ENCODE peak calls at places on chromosomes 2 and 18, in five cellular contexts. M, J, T, S and E are unnamed samples.

GRCh38 chr2:31442376-31442775 is 27.8 kb upstream of the XDH start:
- DNase-seq in M (no peak), J (no peak), T (no peak), S (no peak), E (no peak)

GRCh38 chr2:9803023-9803805 is 40.1 kb upstream of the TAF1B start:
- DNase-seq in M (no peak), J (no peak), T (no peak), S (no peak), E (no peak)

GRCh38 chr2:178008636-178009289 is 63.8 kb downstream of the PDE11A start:
- DNase-seq in M (no peak), J (no peak), T (peak; percentile 65), S (peak; percentile 9), E (no peak)

GRCh38 chr2:207316906-207317305 is 151.2 kb upstream of the KLF7 start:
- DNase-seq in M (no peak), J (no peak), T (no peak), S (no peak), E (no peak)

GRCh38 chr2:105932582-105932981 is 187.9 kb downstream of the NCK2 start:
- DNase-seq in M (no peak), J (no peak), T (no peak), S (no peak), E (no peak)

GRCh38 chr18:63161728-63162195 is 157.8 kb downstream of the BCL2 start:
- DNase-seq in M (peak; percentile 50), J (peak; percentile 96), T (no peak), S (peak; percentile 73), E (peak; percentile 97)

GRCh38 chr2:144759746-144760145 is 239.8 kb upstream of the ZEB2 start:
- DNase-seq in M (no peak), J (no peak), T (no peak), S (no peak), E (no peak)

GRCh38 chr2:230160112-230160660 is 59.6 kb downstream of the SP110 start:
- DNase-seq in M (no peak), J (peak; percentile 67), T (peak; percentile 71), S (peak; percentile 61), E (peak; percentile 5)

GRCh38 chr2:116692988-116693387 is 1121.5 kb upstream of the DDX18 start:
- DNase-seq in M (no peak), J (no peak), T (no peak), S (no peak), E (no peak)

GRCh38 chr2:2237563-2237962 is 93.5 kb downstream of the MYT1L start:
- DNase-seq in M (no peak), J (no peak), T (no peak), S (no peak), E (no peak)

GRCh38 chr2:134513468-134513810 is 205.4 kb downstream of the TMEM163 start:
- DNase-seq in M (no peak), J (no peak), T (no peak), S (no peak), E (no peak)

GRCh38 chr2:222862915-222863544 is 2.2 kb downstream of the ACSL3 start:
- DNase-seq in M (no peak), J (no peak), T (no peak), S (no peak), E (no peak)
- H3K4me3 ChIP-seq in M (peak overlapping the region; percentile 99), J (peak overlapping the region; percentile 96), T (peak overlapping the region; percentile 69), S (no peak overlapping the region), E (no peak overlapping the region)

GRCh38 chr2:49616800-49617199 is 462.5 kb upstream of the FSHR start:
- DNase-seq in M (no peak), J (peak; percentile 49), T (peak; percentile 32), S (no peak), E (peak; percentile 3)
- TF ChIP-seq CTCF in M (peak; percentile 6), J (peak; percentile 41), T (peak; percentile 36), S (no peak), E (peak; percentile 40)

GRCh38 chr2:216083464-216084279 is 2.0 kb downstream of the TMEM169 start:
- DNase-seq in M (no peak), J (no peak), T (peak; percentile 57), S (no peak), E (no peak)

GRCh38 chr2:216081487-216082387 is at the start of the genes PECR and TMEM169:
- DNase-seq in M (peak; percentile 79), J (peak; percentile 83), T (peak; percentile 97), S (peak; percentile 78), E (peak; percentile 27)

GRCh38 chr2:216082388-216082733 is 642 bp downstream of the TMEM169 start:
- DNase-seq in M (no peak), J (no peak), T (peak; percentile 45), S (no peak), E (no peak)

GRCh38 chr2:216081012-216081411 is 597 bp downstream of the PECR start:
- DNase-seq in M (no peak), J (no peak), T (no peak), S (no peak), E (no peak)

GRCh38 chr2:216082805-216083204 is 1.1 kb downstream of the TMEM169 start:
- DNase-seq in M (no peak), J (no peak), T (peak; percentile 62), S (no peak), E (no peak)
- H3K4me3 ChIP-seq in M (peak overlapping the region; percentile 76), J (no peak overlapping the region), T (peak overlapping the region; percentile 97), S (no peak overlapping the region), E (no peak overlapping the region)

DNA sequence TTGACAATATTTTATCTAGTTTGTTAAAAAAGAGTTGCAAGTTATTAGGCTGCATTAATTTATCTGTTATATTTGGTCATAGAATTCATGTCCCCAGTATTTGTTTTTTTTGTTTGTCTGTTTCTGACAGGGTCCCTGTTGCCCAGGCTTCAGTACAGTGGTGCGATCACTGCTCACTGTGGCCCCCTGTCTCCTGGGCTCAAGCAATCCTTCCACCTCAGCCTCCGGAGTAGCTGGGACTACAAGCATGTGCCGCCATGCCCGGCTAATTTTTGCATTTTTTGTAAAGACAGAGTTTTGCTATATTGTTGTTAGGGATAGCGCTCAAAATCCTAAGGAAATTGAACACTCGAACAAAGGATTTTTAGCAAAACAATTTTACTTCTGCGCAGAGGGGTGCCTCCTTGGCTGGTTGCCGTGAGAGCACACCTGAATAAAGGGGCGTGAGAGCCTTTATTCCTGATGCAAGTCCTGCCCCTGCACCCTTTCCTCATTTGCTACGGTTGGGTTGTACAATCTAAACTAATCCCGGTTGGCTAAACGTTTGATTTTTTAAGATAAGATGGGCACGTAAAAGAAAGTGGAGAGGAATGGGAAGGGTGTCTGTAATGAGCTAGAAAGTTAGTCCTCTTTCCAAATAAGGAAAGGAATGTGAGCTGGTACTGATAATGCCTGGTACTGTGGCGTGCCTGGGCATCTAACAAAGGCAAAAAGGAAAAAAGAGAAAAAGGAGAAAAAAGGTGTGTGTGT is 65.5 kb downstream of the COMMD1 start:
- DNase-seq in M (no peak), J (no peak), T (no peak), S (no peak), E (no peak)
- TF ChIP-seq CTCF in M (no peak), J (no peak), T (no peak), S (no peak), E (no peak)

DNA sequence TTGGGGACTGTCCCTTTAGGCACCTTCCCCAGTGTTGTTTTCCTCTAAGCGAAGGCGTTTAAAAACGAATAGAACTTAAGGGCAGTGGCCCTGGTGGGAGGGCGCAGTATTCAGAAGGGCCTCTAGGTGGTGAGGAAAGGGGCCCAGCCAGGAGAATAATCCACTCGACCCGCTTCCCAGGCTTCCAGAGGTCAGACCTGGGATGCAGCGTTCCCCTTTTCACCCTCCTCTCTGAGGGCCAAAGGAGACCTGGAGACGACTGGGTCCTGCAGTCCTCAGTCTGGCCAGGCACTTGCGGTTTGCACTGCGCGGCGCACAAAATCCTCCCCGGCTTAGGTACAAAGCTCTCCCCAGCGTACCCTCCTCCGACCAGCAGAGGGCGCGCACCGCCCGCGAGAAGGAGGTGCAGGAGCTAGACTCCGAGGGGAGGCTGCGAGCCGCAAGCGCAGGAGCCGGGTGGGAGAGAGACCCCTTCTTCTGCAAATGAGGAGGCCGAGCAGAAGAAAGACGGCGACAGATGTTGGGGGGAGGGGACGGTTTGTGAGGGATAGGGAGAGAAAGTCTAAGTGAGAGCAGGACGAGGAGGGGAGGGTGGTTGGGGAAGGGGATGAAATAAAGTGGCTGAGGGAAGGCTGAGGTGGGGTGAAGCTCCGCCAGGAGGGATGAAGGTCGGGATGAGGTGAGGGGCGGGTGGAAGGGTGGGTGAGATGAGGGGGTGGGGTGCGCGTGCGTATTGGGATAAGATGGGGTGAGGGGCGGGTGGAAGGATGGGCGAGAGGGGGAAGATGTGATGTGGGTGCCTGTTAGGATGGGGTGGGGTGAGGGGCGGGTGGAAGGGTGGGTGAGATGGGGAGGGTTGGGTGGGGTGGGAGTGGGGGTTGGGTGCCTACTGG is 4.9 kb downstream of the FEV start:
- DNase-seq in M (peak; percentile 85), J (peak; percentile 87), T (peak; percentile 88), S (peak; percentile 79), E (peak; percentile 33)
- H3K4me3 ChIP-seq in M (peak overlapping the region; percentile 34), J (no peak overlapping the region), T (peak overlapping the region; percentile 75), S (no peak overlapping the region), E (peak overlapping the region; percentile 38)

GRCh38 chr18:46624127-46624526 is 32.9 kb downstream of the LOXHD1 start:
- DNase-seq in M (no peak), J (no peak), T (no peak), S (peak; percentile 17), E (no peak)

GRCh38 chr18:46621871-46622270 is 35.1 kb downstream of the LOXHD1 start:
- DNase-seq in M (no peak), J (no peak), T (no peak), S (no peak), E (no peak)

GRCh38 chr18:46623541-46623940 is 33.5 kb downstream of the LOXHD1 start:
- DNase-seq in M (no peak), J (peak; percentile 3), T (peak; percentile 60), S (peak; percentile 14), E (no peak)

GRCh38 chr18:46622451-46622850 is 34.6 kb downstream of the LOXHD1 start:
- DNase-seq in M (no peak), J (no peak), T (no peak), S (no peak), E (no peak)

DNA sequence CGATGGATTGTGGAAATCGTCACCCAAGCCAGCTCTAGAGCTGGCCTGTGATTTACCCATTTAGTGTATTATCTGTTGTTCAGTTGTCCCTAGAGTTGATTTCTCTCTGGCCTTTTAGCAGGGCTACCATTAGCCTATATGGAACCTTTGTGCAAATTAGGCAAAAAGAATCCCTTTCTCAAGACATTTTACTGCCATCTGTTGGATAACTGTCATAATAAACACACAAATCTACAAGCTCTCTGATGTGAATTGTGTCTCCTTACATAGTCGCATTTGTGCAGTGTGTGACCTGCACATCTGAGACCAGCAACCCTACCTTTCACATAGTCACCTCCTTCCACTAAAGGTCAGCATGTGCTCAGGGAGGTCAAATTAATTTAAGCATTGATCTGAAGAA is 34.0 kb downstream of the LOXHD1 start:
- DNase-seq in M (no peak), J (peak; percentile 9), T (peak; percentile 27), S (no peak), E (no peak)
- TF ChIP-seq CTCF in M (no peak), J (no peak), T (peak; percentile 37), S (no peak), E (no peak)

GRCh38 chr2:238158807-238159539 is at the start of gene ERFE:
- DNase-seq in M (peak; percentile 43), J (peak; percentile 40), T (peak; percentile 96), S (peak; percentile 47), E (no peak)
- H3K4me3 ChIP-seq in M (peak within 1 kb of the TSS; percentile 49), J (no peak within 1 kb of the TSS), T (peak within 1 kb of the TSS; percentile 49), S (peak within 1 kb of the TSS; percentile 2), E (peak within 1 kb of the TSS; percentile 19)

GRCh38 chr2:47906261-47907096 is at the start of gene FBXO11:
- DNase-seq in M (peak; percentile 94), J (peak; percentile 99), T (peak; percentile 94), S (peak; percentile 96), E (peak; percentile 96)
- TF ChIP-seq CTCF in M (peak; percentile 56), J (peak; percentile 63), T (peak; percentile 79), S (peak; percentile 52), E (peak; percentile 77)